ENCODE peak calls at places on chromosome 20, in ten cellular contexts. R is PC-3, F is breast epithelium, D is tibial artery, C is body of pancreas, T is gastrocnemius medialis, Y is cardiac fibroblast, Q is fibroblast of the aortic adventitia, J is esophagus squamous epithelium, G is osteoblast. K is an unnamed sample.
A peak's percentile ranks its signal among the peaks of the same experiment; 100 is the strongest.

GRCh38 chr20:764255-764654 is 4.0 kb downstream of the SLC52A3 start:
- DNase-seq in R (no peak), F (no peak), D (no peak), C (no peak), T (no peak), Y (no peak), Q (no peak), J (no peak), G (no peak), K (no peak)

GRCh38 chr20:50280851-50281655 is 90.4 kb downstream of the CEBPB start:
- DNase-seq in R (no peak), F (no peak), D (no peak), C (no peak), T (no peak), Y (no peak), Q (no peak), J (no peak), G (peak; percentile 27), K (no peak)

GRCh38 chr20:32535316-32535952 is 49.7 kb downstream of the NOL4L start:
- DNase-seq in R (no peak), F (no peak), D (no peak), C (no peak), T (no peak), Y (no peak), Q (no peak), J (no peak), G (no peak), K (peak; percentile 83)

GRCh38 chr20:1618954-1619550 is 757 bp downstream of the SIRPB1 start:
- DNase-seq in R (peak; percentile 1), F (no peak), D (no peak), C (no peak), T (no peak), Y (no peak), Q (no peak), J (no peak), G (no peak), K (no peak)

GRCh38 chr20:36628076-36628475 is 17.9 kb downstream of the SLA2 start:
- DNase-seq in R (no peak), F (no peak), D (no peak), C (no peak), T (no peak), Y (peak; percentile 7), Q (no peak), J (no peak), G (no peak), K (no peak)

GRCh38 chr20:56249244-56249955 is 868 bp downstream of the MC3R start:
- DNase-seq in R (peak; percentile 31), F (no peak), D (no peak), C (peak; percentile 22), T (no peak), Y (peak; percentile 1), Q (no peak), J (no peak), G (no peak), K (no peak)

GRCh38 chr20:9500121-9500911 is 14.1 kb upstream of the LAMP5 start:
- DNase-seq in R (no peak), F (no peak), D (no peak), C (no peak), T (no peak), Y (no peak), Q (no peak), J (no peak), G (no peak), K (no peak)

GRCh38 chr20:58450259-58450658 is 61.2 kb downstream of the VAPB start:
- DNase-seq in R (no peak), F (no peak), D (no peak), C (no peak), T (no peak), Y (peak; percentile 25), Q (no peak), J (no peak), G (no peak), K (no peak)

DNA sequence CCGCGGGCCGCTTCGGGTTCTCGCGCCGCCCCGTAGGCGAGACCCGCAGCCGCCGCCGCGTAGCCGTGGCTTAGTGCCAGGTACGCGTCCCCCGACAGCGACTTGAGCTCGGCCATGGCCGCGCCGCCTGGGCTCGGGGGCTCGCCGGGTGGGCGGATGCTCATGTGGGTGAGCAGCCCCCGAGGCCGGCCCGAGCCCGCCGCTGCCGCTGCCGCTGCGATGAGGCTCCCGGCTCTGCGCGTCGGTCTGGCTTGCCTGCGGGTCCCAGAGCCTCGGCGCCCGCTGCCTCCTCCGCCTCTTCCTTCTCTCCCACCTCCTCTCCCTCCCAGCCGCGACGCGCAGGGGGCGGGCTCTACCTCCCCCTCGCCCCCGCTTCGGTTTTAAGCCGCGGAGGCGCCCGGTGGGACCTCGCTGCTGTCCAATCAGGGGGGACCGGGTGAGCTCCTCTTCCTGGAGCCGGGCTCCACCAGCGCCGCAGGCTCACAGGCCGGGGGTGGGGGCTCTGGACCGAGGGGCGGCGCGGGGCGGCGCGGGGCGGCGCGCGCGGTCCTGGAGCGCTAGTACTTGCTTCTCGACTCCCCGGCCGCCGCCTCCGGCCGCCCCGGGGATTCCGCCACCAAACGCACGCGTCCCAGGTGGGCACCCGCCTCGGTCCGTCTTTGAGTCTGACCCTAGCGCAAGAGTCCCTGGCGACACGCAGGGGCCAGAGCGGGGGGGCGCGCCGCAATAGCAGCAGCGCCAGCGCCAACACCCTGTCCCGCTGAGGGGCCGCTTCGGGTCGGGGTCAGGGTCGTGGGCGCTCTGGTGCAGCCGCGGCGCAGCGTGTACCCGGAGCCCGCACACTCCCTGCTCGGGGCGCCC is at the start of gene BHLHE23:
- DNase-seq in R (no peak), F (no peak), D (no peak), C (no peak), T (no peak), Y (no peak), Q (no peak), J (no peak), G (no peak), K (peak; percentile 94)
- H3K4me3 ChIP-seq in R (no peak within 1 kb of the TSS), F (peak within 1 kb of the TSS; percentile 55), D (peak within 1 kb of the TSS; percentile 23), C (no peak within 1 kb of the TSS), T (no peak within 1 kb of the TSS), Y (no peak within 1 kb of the TSS), Q (no peak within 1 kb of the TSS), J (no peak within 1 kb of the TSS), G (no peak within 1 kb of the TSS), K (peak within 1 kb of the TSS; percentile 61)

GRCh38 chr20:40680560-40680959 is 8.5 kb downstream of the MAFB start:
- DNase-seq in R (no peak), F (no peak), D (no peak), C (no peak), T (no peak), Y (no peak), Q (no peak), J (no peak), G (no peak), K (no peak)

GRCh38 chr20:40682104-40683045 is 6.7 kb downstream of the MAFB start:
- DNase-seq in R (no peak), F (no peak), D (peak; percentile 75), C (no peak), T (no peak), Y (no peak), Q (peak; percentile 6), J (no peak), G (no peak), K (no peak)

GRCh38 chr20:40683221-40683893 is 5.7 kb downstream of the MAFB start:
- DNase-seq in R (no peak), F (no peak), D (peak; percentile 80), C (no peak), T (no peak), Y (peak; percentile 19), Q (no peak), J (no peak), G (peak; percentile 92), K (no peak)

GRCh38 chr20:40683894-40684268 is 5.2 kb downstream of the MAFB start:
- DNase-seq in R (no peak), F (no peak), D (no peak), C (no peak), T (no peak), Y (no peak), Q (no peak), J (no peak), G (no peak), K (no peak)

GRCh38 chr20:40681684-40682083 is 7.4 kb downstream of the MAFB start:
- DNase-seq in R (no peak), F (no peak), D (no peak), C (no peak), T (no peak), Y (no peak), Q (no peak), J (no peak), G (no peak), K (no peak)
- H3K4me3 ChIP-seq in R (no peak overlapping the region), F (no peak overlapping the region), D (no peak overlapping the region), C (no peak overlapping the region), T (no peak overlapping the region), Y (no peak overlapping the region), Q (no peak overlapping the region), J (no peak overlapping the region), G (no peak overlapping the region), K (no peak overlapping the region)

GRCh38 chr20:62944746-62945145 is 6.8 kb downstream of the GID8 start:
- DNase-seq in R (no peak), F (no peak), D (no peak), C (no peak), T (no peak), Y (no peak), Q (no peak), J (no peak), G (no peak), K (no peak)
- H3K4me3 ChIP-seq in R (no peak overlapping the region), F (no peak overlapping the region), D (no peak overlapping the region), C (no peak overlapping the region), T (no peak overlapping the region), Y (no peak overlapping the region), Q (no peak overlapping the region), J (no peak overlapping the region), G (no peak overlapping the region), K (no peak overlapping the region)

GRCh38 chr20:20085071-20085470 is 32.7 kb downstream of the CFAP61 start:
- DNase-seq in R (no peak), F (no peak), D (peak; percentile 80), C (no peak), T (peak; percentile 97), Y (no peak), Q (no peak), J (no peak), G (no peak), K (no peak)

GRCh38 chr20:20085812-20086211 is 33.5 kb downstream of the CFAP61 start:
- DNase-seq in R (no peak), F (no peak), D (peak; percentile 72), C (no peak), T (peak; percentile 94), Y (peak; percentile 5), Q (peak; percentile 5), J (no peak), G (no peak), K (no peak)

GRCh38 chr20:20083796-20084195 is 31.5 kb downstream of the CFAP61 start:
- DNase-seq in R (peak; percentile 64), F (no peak), D (no peak), C (no peak), T (no peak), Y (peak; percentile 51), Q (peak; percentile 58), J (no peak), G (peak; percentile 58), K (no peak)

GRCh38 chr20:20089018-20089417 is 36.7 kb downstream of the CFAP61 start:
- DNase-seq in R (no peak), F (no peak), D (no peak), C (no peak), T (peak; percentile 82), Y (no peak), Q (no peak), J (no peak), G (no peak), K (no peak)

GRCh38 chr20:20084296-20084752 is 32.0 kb downstream of the CFAP61 start:
- DNase-seq in R (no peak), F (no peak), D (no peak), C (no peak), T (peak; percentile 88), Y (no peak), Q (no peak), J (no peak), G (no peak), K (no peak)
- H3K4me3 ChIP-seq in R (no peak overlapping the region), F (no peak overlapping the region), D (no peak overlapping the region), C (no peak overlapping the region), T (peak overlapping the region; percentile 24), Y (no peak overlapping the region), Q (no peak overlapping the region), J (no peak overlapping the region), G (no peak overlapping the region), K (no peak overlapping the region)